ENCODE peak calls at places on chromosomes 11 and 22, in seven cellular contexts. One of them, this sample, is unnamed.

GRCh38 chr11:119764108-119764874 is 35.3 kb upstream of the NECTIN1 start:
- DNase-seq in EL: peak; percentile 19
- DNase-seq in fibroblast of lung: peak; percentile 18
- DNase-seq in activated naive CD4-positive, alpha-beta T cell treated with Interleukin-2 at 50 U/mL for 16 hours: no peak
- DNase-seq in stimulated activated CD4-positive, alpha-beta T cell treated with anti-CD3 and anti-CD28 coated beads, Interleukin-1b, Interleukin-23, amount 100 ng/mL, for 48 hours: no peak
- DNase-seq in endodermal cell: peak; percentile 72
- DNase-seq in NCI-H460: no peak
- DNase-seq in this sample: peak; percentile 90

GRCh38 chr11:76824083-76824939 is 36.4 kb upstream of the ACER3 start:
- DNase-seq in EL: peak; percentile 67
- DNase-seq in fibroblast of lung: no peak
- DNase-seq in activated naive CD4-positive, alpha-beta T cell treated with Interleukin-2 at 50 U/mL for 16 hours: no peak
- DNase-seq in stimulated activated CD4-positive, alpha-beta T cell treated with anti-CD3 and anti-CD28 coated beads, Interleukin-1b, Interleukin-23, amount 100 ng/mL, for 48 hours: no peak
- DNase-seq in endodermal cell: peak; percentile 34
- DNase-seq in NCI-H460: peak; percentile 46
- DNase-seq in this sample: no peak

GRCh38 chr11:66188580-66188979 is 79.9 kb upstream of the RAB1B start:
- DNase-seq in EL: peak; percentile 72
- DNase-seq in fibroblast of lung: peak; percentile 74
- DNase-seq in activated naive CD4-positive, alpha-beta T cell treated with Interleukin-2 at 50 U/mL for 16 hours: no peak
- DNase-seq in stimulated activated CD4-positive, alpha-beta T cell treated with anti-CD3 and anti-CD28 coated beads, Interleukin-1b, Interleukin-23, amount 100 ng/mL, for 48 hours: no peak
- DNase-seq in endodermal cell: no peak
- DNase-seq in NCI-H460: no peak
- DNase-seq in this sample: no peak

GRCh38 chr22:49936973-49937757 is 18.7 kb downstream of the CRELD2 start:
- DNase-seq in EL: no peak
- DNase-seq in fibroblast of lung: no peak
- DNase-seq in activated naive CD4-positive, alpha-beta T cell treated with Interleukin-2 at 50 U/mL for 16 hours: no peak
- DNase-seq in stimulated activated CD4-positive, alpha-beta T cell treated with anti-CD3 and anti-CD28 coated beads, Interleukin-1b, Interleukin-23, amount 100 ng/mL, for 48 hours: no peak
- DNase-seq in endodermal cell: no peak
- DNase-seq in NCI-H460: no peak
- DNase-seq in this sample: no peak

GRCh38 chr11:83574516-83574915 is 288.3 kb upstream of the CCDC90B start:
- DNase-seq in EL: peak; percentile 37
- DNase-seq in fibroblast of lung: no peak
- DNase-seq in activated naive CD4-positive, alpha-beta T cell treated with Interleukin-2 at 50 U/mL for 16 hours: no peak
- DNase-seq in stimulated activated CD4-positive, alpha-beta T cell treated with anti-CD3 and anti-CD28 coated beads, Interleukin-1b, Interleukin-23, amount 100 ng/mL, for 48 hours: no peak
- DNase-seq in endodermal cell: no peak
- DNase-seq in NCI-H460: no peak
- DNase-seq in this sample: no peak

GRCh38 chr11:112610996-112611795 is 350.0 kb upstream of the NCAM1 start:
- DNase-seq in EL: no peak
- DNase-seq in fibroblast of lung: no peak
- DNase-seq in activated naive CD4-positive, alpha-beta T cell treated with Interleukin-2 at 50 U/mL for 16 hours: no peak
- DNase-seq in stimulated activated CD4-positive, alpha-beta T cell treated with anti-CD3 and anti-CD28 coated beads, Interleukin-1b, Interleukin-23, amount 100 ng/mL, for 48 hours: no peak
- DNase-seq in endodermal cell: no peak
- DNase-seq in NCI-H460: no peak
- DNase-seq in this sample: no peak

GRCh38 chr11:112163875-112164521 is at the start of gene IL18:
- DNase-seq in EL: no peak
- DNase-seq in fibroblast of lung: no peak
- DNase-seq in activated naive CD4-positive, alpha-beta T cell treated with Interleukin-2 at 50 U/mL for 16 hours: no peak
- DNase-seq in stimulated activated CD4-positive, alpha-beta T cell treated with anti-CD3 and anti-CD28 coated beads, Interleukin-1b, Interleukin-23, amount 100 ng/mL, for 48 hours: no peak
- DNase-seq in endodermal cell: peak; percentile 75
- DNase-seq in NCI-H460: no peak
- DNase-seq in this sample: no peak

GRCh38 chr11:111460752-111461305 is 51.4 kb downstream of the BTG4 start:
- DNase-seq in EL: no peak
- DNase-seq in fibroblast of lung: peak; percentile 66
- DNase-seq in activated naive CD4-positive, alpha-beta T cell treated with Interleukin-2 at 50 U/mL for 16 hours: no peak
- DNase-seq in stimulated activated CD4-positive, alpha-beta T cell treated with anti-CD3 and anti-CD28 coated beads, Interleukin-1b, Interleukin-23, amount 100 ng/mL, for 48 hours: no peak
- DNase-seq in endodermal cell: no peak
- DNase-seq in NCI-H460: no peak
- DNase-seq in this sample: no peak

GRCh38 chr11:579830-580601 is 3.7 kb downstream of the PHRF1 start:
- DNase-seq in EL: no peak
- DNase-seq in fibroblast of lung: no peak
- DNase-seq in activated naive CD4-positive, alpha-beta T cell treated with Interleukin-2 at 50 U/mL for 16 hours: no peak
- DNase-seq in stimulated activated CD4-positive, alpha-beta T cell treated with anti-CD3 and anti-CD28 coated beads, Interleukin-1b, Interleukin-23, amount 100 ng/mL, for 48 hours: no peak
- DNase-seq in endodermal cell: peak; percentile 40
- DNase-seq in NCI-H460: no peak
- DNase-seq in this sample: no peak

GRCh38 chr11:82701847-82702520 is 31.7 kb downstream of the FAM181B start:
- DNase-seq in EL: peak; percentile 34
- DNase-seq in fibroblast of lung: peak; percentile 44
- DNase-seq in activated naive CD4-positive, alpha-beta T cell treated with Interleukin-2 at 50 U/mL for 16 hours: no peak
- DNase-seq in stimulated activated CD4-positive, alpha-beta T cell treated with anti-CD3 and anti-CD28 coated beads, Interleukin-1b, Interleukin-23, amount 100 ng/mL, for 48 hours: no peak
- DNase-seq in endodermal cell: peak; percentile 87
- DNase-seq in NCI-H460: peak; percentile 31
- DNase-seq in this sample: peak; percentile 59

GRCh38 chr11:71453021-71453910 is at the start of gene NADSYN1:
- DNase-seq in EL: peak; percentile 94
- DNase-seq in fibroblast of lung: peak; percentile 92
- DNase-seq in activated naive CD4-positive, alpha-beta T cell treated with Interleukin-2 at 50 U/mL for 16 hours: peak; percentile 96
- DNase-seq in stimulated activated CD4-positive, alpha-beta T cell treated with anti-CD3 and anti-CD28 coated beads, Interleukin-1b, Interleukin-23, amount 100 ng/mL, for 48 hours: peak; percentile 92
- DNase-seq in endodermal cell: peak; percentile 99
- DNase-seq in NCI-H460: peak; percentile 90
- DNase-seq in this sample: peak; percentile 84

GRCh38 chr11:73404048-73404447 is 27.8 kb downstream of the RELT start:
- DNase-seq in EL: peak; percentile 46
- DNase-seq in fibroblast of lung: peak; percentile 44
- DNase-seq in activated naive CD4-positive, alpha-beta T cell treated with Interleukin-2 at 50 U/mL for 16 hours: no peak
- DNase-seq in stimulated activated CD4-positive, alpha-beta T cell treated with anti-CD3 and anti-CD28 coated beads, Interleukin-1b, Interleukin-23, amount 100 ng/mL, for 48 hours: no peak
- DNase-seq in endodermal cell: peak; percentile 90
- DNase-seq in NCI-H460: peak; percentile 30
- DNase-seq in this sample: peak; percentile 16